ENCODE peak calls at places on chromosomes 3 and 15, in four cellular contexts. One of them, this sample, is unnamed.

GRCh38 chr3:121658716-121659435 is 1.8 kb downstream of the HCLS1 start:
- DNase-seq in suprapubic skin: no peak
- DNase-seq in fibroblast of lung: no peak
- DNase-seq in cardiac muscle cell: no peak
- DNase-seq in this sample: no peak

GRCh38 chr3:169618894-169619792 is 44.4 kb downstream of the MECOM start:
- DNase-seq in suprapubic skin: no peak
- DNase-seq in fibroblast of lung: no peak
- DNase-seq in cardiac muscle cell: no peak
- DNase-seq in this sample: no peak

GRCh38 chr3:154795582-154795981 is 284.5 kb upstream of the MME start:
- DNase-seq in suprapubic skin: no peak
- DNase-seq in fibroblast of lung: peak; percentile 83
- DNase-seq in cardiac muscle cell: peak; percentile 66
- DNase-seq in this sample: peak; percentile 74

GRCh38 chr3:9386501-9387321 is 10.7 kb upstream of the SETD5 start:
- DNase-seq in suprapubic skin: no peak
- DNase-seq in fibroblast of lung: no peak
- DNase-seq in cardiac muscle cell: no peak
- DNase-seq in this sample: no peak

GRCh38 chr3:138082085-138082991 is 33.1 kb downstream of the DZIP1L start:
- DNase-seq in suprapubic skin: no peak
- DNase-seq in fibroblast of lung: peak; percentile 90
- DNase-seq in cardiac muscle cell: peak; percentile 97
- DNase-seq in this sample: peak; percentile 65

GRCh38 chr3:195207731-195208130 is 63.2 kb downstream of the XXYLT1 start:
- DNase-seq in suprapubic skin: no peak
- DNase-seq in fibroblast of lung: no peak
- DNase-seq in cardiac muscle cell: peak; percentile 63
- DNase-seq in this sample: no peak

GRCh38 chr15:83926116-83926515 is 272.2 kb downstream of the ADAMTSL3 start:
- DNase-seq in suprapubic skin: no peak
- DNase-seq in fibroblast of lung: no peak
- DNase-seq in cardiac muscle cell: peak; percentile 18
- DNase-seq in this sample: no peak

GRCh38 chr3:36969540-36970432 is 23.1 kb downstream of the EPM2AIP1 start:
- DNase-seq in suprapubic skin: no peak
- DNase-seq in fibroblast of lung: peak; percentile 71
- DNase-seq in cardiac muscle cell: peak; percentile 46
- DNase-seq in this sample: no peak

GRCh38 chr3:5011555-5012256 is 32.5 kb downstream of the BHLHE40 start:
- DNase-seq in suprapubic skin: no peak
- DNase-seq in fibroblast of lung: no peak
- DNase-seq in cardiac muscle cell: no peak
- DNase-seq in this sample: no peak

GRCh38 chr15:98727115-98728040 is 79.0 kb downstream of the IGF1R start:
- DNase-seq in suprapubic skin: peak; percentile 92
- DNase-seq in fibroblast of lung: peak; percentile 91
- DNase-seq in cardiac muscle cell: peak; percentile 96
- DNase-seq in this sample: peak; percentile 79

GRCh38 chr3:97938444-97938843 is 33.8 kb downstream of the RIOX2 start:
- DNase-seq in suprapubic skin: no peak
- DNase-seq in fibroblast of lung: no peak
- DNase-seq in cardiac muscle cell: no peak
- DNase-seq in this sample: no peak

GRCh38 chr3:42405857-42406256 is 4.6 kb downstream of the LYZL4 start:
- DNase-seq in suprapubic skin: no peak
- DNase-seq in fibroblast of lung: no peak
- DNase-seq in cardiac muscle cell: no peak
- DNase-seq in this sample: no peak

GRCh38 chr3:106086636-106087035 is 217.8 kb upstream of the CBLB start:
- DNase-seq in suprapubic skin: no peak
- DNase-seq in fibroblast of lung: no peak
- DNase-seq in cardiac muscle cell: no peak
- DNase-seq in this sample: no peak

GRCh38 chr3:156433910-156434309 is 121.0 kb downstream of the SSR3 start:
- DNase-seq in suprapubic skin: no peak
- DNase-seq in fibroblast of lung: peak; percentile 32
- DNase-seq in cardiac muscle cell: peak; percentile 27
- DNase-seq in this sample: no peak

GRCh38 chr3:145716519-145716918 is 444.5 kb downstream of the PLOD2 start:
- DNase-seq in suprapubic skin: no peak
- DNase-seq in fibroblast of lung: peak; percentile 87
- DNase-seq in cardiac muscle cell: peak; percentile 64
- DNase-seq in this sample: no peak

GRCh38 chr3:45910892-45911291 is 24.5 kb downstream of the CCR9 start:
- DNase-seq in suprapubic skin: peak; percentile 31
- DNase-seq in fibroblast of lung: no peak
- DNase-seq in cardiac muscle cell: no peak
- DNase-seq in this sample: no peak

GRCh38 chr15:75731248-75732100 is 18.8 kb upstream of the CSPG4 start:
- DNase-seq in suprapubic skin: no peak
- DNase-seq in fibroblast of lung: peak; percentile 65
- DNase-seq in cardiac muscle cell: peak; percentile 80
- DNase-seq in this sample: no peak

GRCh38 chr15:57747206-57747605 is 40.7 kb downstream of the POLR2M start:
- DNase-seq in suprapubic skin: no peak
- DNase-seq in fibroblast of lung: no peak
- DNase-seq in cardiac muscle cell: peak; percentile 19
- DNase-seq in this sample: no peak

GRCh38 chr3:55904716-55905115 is 417.6 kb upstream of the WNT5A start:
- DNase-seq in suprapubic skin: no peak
- DNase-seq in fibroblast of lung: no peak
- DNase-seq in cardiac muscle cell: no peak
- DNase-seq in this sample: no peak

GRCh38 chr3:99418209-99418635 is 220.2 kb upstream of the COL8A1 start:
- DNase-seq in suprapubic skin: no peak
- DNase-seq in fibroblast of lung: no peak
- DNase-seq in cardiac muscle cell: no peak
- DNase-seq in this sample: no peak

GRCh38 chr15:40277472-40277871 is 5.4 kb downstream of the ANKRD63 start:
- DNase-seq in suprapubic skin: no peak
- DNase-seq in fibroblast of lung: no peak
- DNase-seq in cardiac muscle cell: no peak
- DNase-seq in this sample: no peak

GRCh38 chr15:77853008-77853328 is 220.3 kb upstream of the LINGO1 start:
- DNase-seq in suprapubic skin: no peak
- DNase-seq in fibroblast of lung: no peak
- DNase-seq in cardiac muscle cell: no peak
- DNase-seq in this sample: no peak

GRCh38 chr3:169146866-169147245 is 516.7 kb downstream of the MECOM start:
- DNase-seq in suprapubic skin: no peak
- DNase-seq in fibroblast of lung: peak; percentile 50
- DNase-seq in cardiac muscle cell: no peak
- DNase-seq in this sample: no peak

GRCh38 chr3:183587337-183587736 is 31.8 kb upstream of the KLHL6 start:
- DNase-seq in suprapubic skin: no peak
- DNase-seq in fibroblast of lung: no peak
- DNase-seq in cardiac muscle cell: no peak
- DNase-seq in this sample: no peak

GRCh38 chr3:178353292-178353814 is 182.9 kb upstream of the KCNMB2 start:
- DNase-seq in suprapubic skin: no peak
- DNase-seq in fibroblast of lung: peak; percentile 51
- DNase-seq in cardiac muscle cell: peak; percentile 32
- DNase-seq in this sample: no peak

GRCh38 chr15:82750831-82751181 is 41.1 kb upstream of the AP3B2 start:
- DNase-seq in suprapubic skin: no peak
- DNase-seq in fibroblast of lung: peak; percentile 8
- DNase-seq in cardiac muscle cell: peak; percentile 9
- DNase-seq in this sample: no peak

GRCh38 chr3:9704343-9705322 is 1.0 kb downstream of the CPNE9 start:
- DNase-seq in suprapubic skin: no peak
- DNase-seq in fibroblast of lung: peak; percentile 25
- DNase-seq in cardiac muscle cell: peak; percentile 43
- DNase-seq in this sample: no peak

GRCh38 chr3:171142985-171143384 is 116.5 kb upstream of the SLC2A2 start:
- DNase-seq in suprapubic skin: no peak
- DNase-seq in fibroblast of lung: peak; percentile 74
- DNase-seq in cardiac muscle cell: peak; percentile 62
- DNase-seq in this sample: peak; percentile 26

GRCh38 chr15:40322531-40323238 is 807 bp upstream of the INAFM2 start:
- DNase-seq in suprapubic skin: no peak
- DNase-seq in fibroblast of lung: no peak
- DNase-seq in cardiac muscle cell: peak; percentile 62
- DNase-seq in this sample: no peak

GRCh38 chr3:142209655-142210054 is 15.7 kb downstream of the GK5 start:
- DNase-seq in suprapubic skin: no peak
- DNase-seq in fibroblast of lung: peak; percentile 88
- DNase-seq in cardiac muscle cell: peak; percentile 96
- DNase-seq in this sample: no peak

GRCh38 chr3:142213298-142213697 is 12.1 kb downstream of the GK5 start:
- DNase-seq in suprapubic skin: no peak
- DNase-seq in fibroblast of lung: peak; percentile 68
- DNase-seq in cardiac muscle cell: peak; percentile 95
- DNase-seq in this sample: no peak

GRCh38 chr3:142211034-142211433 is 14.4 kb downstream of the GK5 start:
- DNase-seq in suprapubic skin: no peak
- DNase-seq in fibroblast of lung: peak; percentile 7
- DNase-seq in cardiac muscle cell: peak; percentile 50
- DNase-seq in this sample: no peak

GRCh38 chr3:142210144-142210543 is 15.2 kb downstream of the GK5 start:
- DNase-seq in suprapubic skin: no peak
- DNase-seq in fibroblast of lung: no peak
- DNase-seq in cardiac muscle cell: peak; percentile 68
- DNase-seq in this sample: no peak

GRCh38 chr3:142210608-142211007 is 14.8 kb downstream of the GK5 start:
- DNase-seq in suprapubic skin: no peak
- DNase-seq in fibroblast of lung: peak; percentile 42
- DNase-seq in cardiac muscle cell: peak; percentile 63
- DNase-seq in this sample: no peak
- H3K27ac ChIP-seq in suprapubic skin: peak overlapping the region; percentile 81
- H3K27ac ChIP-seq in fibroblast of lung: no peak overlapping the region
- H3K27ac ChIP-seq in cardiac muscle cell: no peak overlapping the region
- H3K27ac ChIP-seq in this sample: no peak overlapping the region

GRCh38 chr15:85831415-85832113 is 36.8 kb upstream of the KLHL25 start:
- DNase-seq in suprapubic skin: peak; percentile 84
- DNase-seq in fibroblast of lung: peak; percentile 68
- DNase-seq in cardiac muscle cell: peak; percentile 76
- DNase-seq in this sample: no peak
- TF ChIP-seq CTCF in suprapubic skin: peak; percentile 40
- TF ChIP-seq CTCF in fibroblast of lung: peak; percentile 74
- TF ChIP-seq CTCF in cardiac muscle cell: peak; percentile 84
- TF ChIP-seq CTCF in this sample: peak; percentile 83

GRCh38 chr15:22979069-22979698 is 984 bp downstream of the CYFIP1 start:
- DNase-seq in suprapubic skin: peak; percentile 89
- DNase-seq in fibroblast of lung: peak; percentile 41
- DNase-seq in cardiac muscle cell: peak; percentile 51
- DNase-seq in this sample: no peak

GRCh38 chr15:22979699-22980188 is 424 bp downstream of the CYFIP1 start:
- DNase-seq in suprapubic skin: no peak
- DNase-seq in fibroblast of lung: no peak
- DNase-seq in cardiac muscle cell: peak; percentile 42
- DNase-seq in this sample: no peak

GRCh38 chr15:22981336-22981840 is 1.2 kb upstream of the CYFIP1 start:
- DNase-seq in suprapubic skin: peak; percentile 49
- DNase-seq in fibroblast of lung: no peak
- DNase-seq in cardiac muscle cell: no peak
- DNase-seq in this sample: no peak

GRCh38 chr15:22978691-22979068 is 1.5 kb downstream of the CYFIP1 start:
- DNase-seq in suprapubic skin: no peak
- DNase-seq in fibroblast of lung: no peak
- DNase-seq in cardiac muscle cell: no peak
- DNase-seq in this sample: no peak

DNA sequence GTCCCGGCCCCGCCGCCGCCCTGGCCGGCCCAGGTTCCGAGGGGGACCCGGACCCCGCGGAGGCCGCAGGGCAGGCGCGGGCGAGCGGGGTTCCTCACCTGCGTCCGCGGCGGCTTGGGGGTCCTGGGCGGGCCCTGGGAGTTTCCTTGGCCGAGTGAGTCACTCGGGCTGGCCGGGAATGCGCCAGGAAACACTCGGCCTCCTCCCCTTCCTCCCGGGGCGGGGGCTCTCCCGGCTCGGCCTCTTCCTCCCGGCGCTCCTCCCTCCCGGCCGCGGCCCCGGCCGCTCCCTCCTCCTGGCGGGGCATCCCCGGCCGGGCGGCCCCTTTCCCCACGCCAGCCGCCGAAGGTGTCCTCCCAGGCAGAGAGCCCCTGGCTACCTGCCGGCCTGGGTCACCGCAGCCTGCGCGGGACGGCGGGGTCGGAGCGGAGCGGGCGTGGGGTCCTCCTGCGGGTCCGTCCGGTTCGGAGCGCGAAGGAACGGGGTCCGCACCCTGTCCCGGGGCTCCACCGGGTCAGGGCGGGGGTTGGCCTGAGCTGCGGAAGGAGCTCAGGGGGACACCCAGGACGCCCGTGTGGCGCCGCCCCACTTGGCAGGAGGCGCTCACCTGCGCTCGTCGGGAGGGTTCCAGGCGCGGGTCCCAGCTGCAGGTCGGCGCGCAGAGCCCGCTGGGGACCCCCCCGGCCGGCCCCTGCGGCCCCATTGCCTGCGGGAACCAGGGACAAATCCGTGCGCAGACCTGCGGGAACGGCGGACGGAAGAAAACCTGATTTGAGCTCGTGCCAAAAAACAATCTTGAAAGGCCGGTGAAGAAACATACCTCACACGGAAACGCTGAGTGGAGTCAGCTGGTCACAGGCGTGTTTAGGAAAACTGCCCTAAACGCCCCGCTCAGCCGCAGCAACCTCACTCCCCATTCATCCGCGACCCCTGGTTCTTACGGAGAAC is at the start of gene CYFIP1:
- DNase-seq in suprapubic skin: peak; percentile 88
- DNase-seq in fibroblast of lung: peak; percentile 81
- DNase-seq in cardiac muscle cell: peak; percentile 91
- DNase-seq in this sample: peak; percentile 37
- H3K27me3 ChIP-seq in suprapubic skin: no peaks in the 10 kb centered on the region
- H3K27me3 ChIP-seq in fibroblast of lung: no peaks in the 10 kb centered on the region
- H3K27me3 ChIP-seq in cardiac muscle cell: no peaks in the 10 kb centered on the region
- H3K27me3 ChIP-seq in this sample: no peaks in the 10 kb centered on the region

DNA sequence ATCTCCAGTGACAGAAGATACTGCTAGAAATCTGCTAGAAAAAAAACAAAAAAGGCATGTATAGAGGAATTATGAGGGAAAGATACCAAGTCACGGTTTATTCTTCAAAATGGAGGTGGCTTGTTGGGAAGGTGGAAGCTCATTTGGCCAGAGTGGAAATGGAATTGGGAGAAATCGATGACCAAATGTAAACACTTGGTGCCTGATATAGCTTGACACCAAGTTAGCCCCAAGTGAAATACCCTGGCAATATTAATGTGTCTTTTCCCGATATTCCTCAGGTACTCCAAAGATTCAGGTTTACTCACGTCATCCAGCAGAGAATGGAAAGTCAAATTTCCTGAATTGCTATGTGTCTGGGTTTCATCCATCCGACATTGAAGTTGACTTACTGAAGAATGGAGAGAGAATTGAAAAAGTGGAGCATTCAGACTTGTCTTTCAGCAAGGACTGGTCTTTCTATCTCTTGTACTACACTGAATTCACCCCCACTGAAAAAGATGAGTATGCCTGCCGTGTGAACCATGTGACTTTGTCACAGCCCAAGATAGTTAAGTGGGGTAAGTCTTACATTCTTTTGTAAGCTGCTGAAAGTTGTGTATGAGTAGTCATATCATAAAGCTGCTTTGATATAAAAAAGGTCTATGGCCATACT is 4.0 kb downstream of the B2M start:
- DNase-seq in suprapubic skin: no peak
- DNase-seq in fibroblast of lung: no peak
- DNase-seq in cardiac muscle cell: no peak
- DNase-seq in this sample: no peak
- H3K27ac ChIP-seq in suprapubic skin: no peak overlapping the region
- H3K27ac ChIP-seq in fibroblast of lung: no peak overlapping the region
- H3K27ac ChIP-seq in cardiac muscle cell: peak overlapping the region; percentile 62
- H3K27ac ChIP-seq in this sample: no peak overlapping the region

This sample was measured in AG04450.